ENCODE peak calls at places on chromosomes 11 and 22, in four cellular contexts. Y is K562, G is HCT116, M is HepG2. U is an unnamed sample.

GRCh38 chr11:205221-206001 is 1.8 kb downstream of the BET1L start:
- DNase-seq in G (no peak), Y (no peak), M (no peak), U (no peak)

GRCh38 chr11:128098840-128099239 is 488.5 kb downstream of the ETS1 start:
- DNase-seq in Y (no peak), M (no peak), G (no peak), U (no peak)

GRCh38 chr11:62573006-62573591 is 592 bp downstream of the EEF1G start:
- DNase-seq in G (no peak), Y (peak; percentile 22), M (no peak), U (no peak)

GRCh38 chr11:36452231-36452630 is 57.8 kb downstream of the TRAF6 start:
- DNase-seq in M (no peak), G (no peak), Y (no peak), U (no peak)

GRCh38 chr11:110711776-110712642 is at the start of gene ARHGAP20:
- DNase-seq in M (peak; percentile 6), Y (peak; percentile 66), G (no peak), U (no peak)

GRCh38 chr11:67374571-67375276 is 1.3 kb upstream of the CLCF1 start:
- DNase-seq in M (no peak), G (no peak), Y (no peak), U (no peak)

GRCh38 chr22:46753761-46754109 is 8.7 kb upstream of the TBC1D22A start:
- DNase-seq in G (no peak), Y (no peak), M (no peak), U (no peak)

GRCh38 chr22:23504522-23504921 is 75.6 kb downstream of the IGLL1 start:
- DNase-seq in M (no peak), G (no peak), Y (no peak), U (no peak)

GRCh38 chr11:120543816-120544215 is 32.3 kb downstream of the GRIK4 start:
- DNase-seq in M (no peak), Y (no peak), G (no peak), U (no peak)

GRCh38 chr11:102456381-102456780 is 3.8 kb upstream of the TMEM123 start:
- DNase-seq in Y (no peak), M (peak; percentile 26), G (no peak), U (no peak)

GRCh38 chr11:114340311-114341131 is 44.3 kb downstream of the NNMT start:
- DNase-seq in Y (peak; percentile 58), G (peak; percentile 51), M (peak; percentile 30), U (peak; percentile 43)

GRCh38 chr11:27040302-27041115 is at the start of gene BBOX1:
- DNase-seq in G (no peak), Y (no peak), M (no peak), U (no peak)

GRCh38 chr22:27094633-27095308 is 437.4 kb downstream of the MIAT start:
- DNase-seq in G (no peak), M (no peak), Y (no peak), U (no peak)

GRCh38 chr11:65148657-65149056 is 14.3 kb upstream of the SYVN1 start:
- DNase-seq in M (no peak), G (no peak), Y (no peak), U (no peak)

GRCh38 chr22:44305888-44306287 is 6.9 kb downstream of the SHISAL1 start:
- DNase-seq in M (no peak), G (no peak), Y (no peak), U (no peak)

GRCh38 chr11:75238595-75239245 is 1.9 kb upstream of the TPBGL start:
- DNase-seq in G (no peak), M (no peak), Y (no peak), U (no peak)

GRCh38 chr22:39416319-39416718 is 16.7 kb downstream of the TAB1 start:
- DNase-seq in G (no peak), Y (no peak), M (no peak), U (no peak)

GRCh38 chr11:76805206-76805913 is 22.2 kb downstream of the TSKU start:
- DNase-seq in G (no peak), M (no peak), Y (peak; percentile 40), U (no peak)

GRCh38 chr11:112227002-112227401 is 774 bp downstream of the PTS start:
- DNase-seq in Y (peak; percentile 31), M (no peak), G (no peak), U (no peak)

GRCh38 chr22:37763012-37763411 is 44.7 kb upstream of the GCAT start:
- DNase-seq in G (no peak), Y (no peak), M (no peak), U (no peak)

GRCh38 chr11:24386551-24387404 is 110.1 kb upstream of the LUZP2 start:
- DNase-seq in M (peak; percentile 12), G (no peak), Y (no peak), U (no peak)

GRCh38 chr11:1192741-1193325 is 30.0 kb upstream of the MUC5B start:
- DNase-seq in Y (no peak), M (no peak), G (no peak), U (no peak)

GRCh38 chr11:82701847-82702520 is 31.7 kb downstream of the FAM181B start:
- DNase-seq in G (peak; percentile 24), M (peak; percentile 37), Y (peak; percentile 56), U (no peak)

GRCh38 chr22:36770116-36770945 is 5.6 kb downstream of the IFT27 start:
- DNase-seq in Y (no peak), G (no peak), M (no peak), U (no peak)

GRCh38 chr11:60964801-60965200 is 6.7 kb upstream of the CD6 start:
- DNase-seq in G (no peak), M (no peak), Y (no peak), U (no peak)

GRCh38 chr22:38089474-38089851 is 5.5 kb upstream of the SLC16A8 start:
- DNase-seq in G (no peak), Y (no peak), M (no peak), U (no peak)

GRCh38 chr11:81995907-81996306 is 737.8 kb downstream of the FAM181B start:
- DNase-seq in Y (no peak), G (no peak), M (no peak), U (no peak)

GRCh38 chr22:48254311-48254873 is 1491.9 kb downstream of the TBC1D22A start:
- DNase-seq in Y (no peak), G (no peak), M (no peak), U (no peak)

GRCh38 chr22:44712962-44713361 is 11.0 kb downstream of the PRR5 start:
- DNase-seq in M (no peak), G (no peak), Y (no peak), U (no peak)

GRCh38 chr11:69241844-69242582 is 51.9 kb upstream of the MYEOV start:
- DNase-seq in M (no peak), G (no peak), Y (no peak), U (no peak)

GRCh38 chr22:46067159-46068111 is 82.9 kb upstream of the PPARA start:
- DNase-seq in G (no peak), Y (no peak), M (no peak), U (no peak)

GRCh38 chr11:113528982-113529381 is 53.8 kb upstream of the DRD2 start:
- DNase-seq in M (no peak), G (no peak), Y (no peak), U (no peak)

GRCh38 chr11:130455493-130456127 is 7.2 kb downstream of the ADAMTS15 start:
- DNase-seq in Y (no peak), G (no peak), M (no peak), U (no peak)

GRCh38 chr11:19403196-19403895 is 162.6 kb upstream of the E2F8 start:
- DNase-seq in M (no peak), G (no peak), Y (no peak), U (no peak)

GRCh38 chr22:39220897-39221850 is 23.6 kb downstream of the PDGFB start:
- DNase-seq in G (no peak), Y (no peak), M (no peak), U (no peak)

GRCh38 chr22:40679964-40680818 is 907 bp downstream of the MCHR1 start:
- DNase-seq in G (no peak), M (no peak), Y (no peak), U (no peak)
- H3K4me3 ChIP-seq in G (no peak overlapping the region), M (peak overlapping the region; percentile 70), Y (no peak overlapping the region), U (no peak overlapping the region)

DNA sequence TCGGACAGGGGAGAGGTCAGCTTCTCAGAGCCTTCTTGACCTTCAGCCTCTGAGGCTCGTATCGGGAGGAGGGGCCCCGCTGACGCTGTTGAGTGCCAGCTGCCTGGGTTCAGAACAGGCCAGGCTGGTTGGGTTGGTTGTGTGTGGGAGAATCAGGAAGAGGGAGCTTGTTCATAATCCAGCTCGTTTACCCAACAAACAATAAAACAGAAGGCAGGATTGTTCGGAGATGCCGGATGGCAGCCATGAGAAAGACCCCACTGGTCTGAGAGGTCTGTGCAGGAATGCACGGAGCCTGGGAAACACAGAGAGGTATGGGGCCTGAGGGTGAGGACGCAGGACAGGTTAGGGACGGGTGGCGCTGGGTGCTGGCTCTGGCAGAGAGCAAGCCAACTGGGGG is 31.6 kb upstream of the SHANK2 start:
- DNase-seq in Y (no peak), M (peak; percentile 62), G (no peak), U (no peak)
- TF ChIP-seq TCF7L2 in Y (no peak), M (no peak), G (no peak), U (no peak)

GRCh38 chr11:123159146-123159857 is 35.7 kb downstream of the CLMP start:
- DNase-seq in Y (no peak), G (no peak), M (no peak), U (no peak)
- TF ChIP-seq POLR2AphosphoS5 in Y (no peak), G (no peak), M (no peak), U (no peak)

GRCh38 chr11:119016216-119017009 is 1.7 kb downstream of the RPS25 start:
- DNase-seq in M (no peak), G (no peak), Y (no peak), U (no peak)
- H3K4me3 ChIP-seq in M (peak overlapping the region; percentile 99), G (peak overlapping the region; percentile 91), Y (peak overlapping the region; percentile 99), U (peak overlapping the region; percentile 67)

DNA sequence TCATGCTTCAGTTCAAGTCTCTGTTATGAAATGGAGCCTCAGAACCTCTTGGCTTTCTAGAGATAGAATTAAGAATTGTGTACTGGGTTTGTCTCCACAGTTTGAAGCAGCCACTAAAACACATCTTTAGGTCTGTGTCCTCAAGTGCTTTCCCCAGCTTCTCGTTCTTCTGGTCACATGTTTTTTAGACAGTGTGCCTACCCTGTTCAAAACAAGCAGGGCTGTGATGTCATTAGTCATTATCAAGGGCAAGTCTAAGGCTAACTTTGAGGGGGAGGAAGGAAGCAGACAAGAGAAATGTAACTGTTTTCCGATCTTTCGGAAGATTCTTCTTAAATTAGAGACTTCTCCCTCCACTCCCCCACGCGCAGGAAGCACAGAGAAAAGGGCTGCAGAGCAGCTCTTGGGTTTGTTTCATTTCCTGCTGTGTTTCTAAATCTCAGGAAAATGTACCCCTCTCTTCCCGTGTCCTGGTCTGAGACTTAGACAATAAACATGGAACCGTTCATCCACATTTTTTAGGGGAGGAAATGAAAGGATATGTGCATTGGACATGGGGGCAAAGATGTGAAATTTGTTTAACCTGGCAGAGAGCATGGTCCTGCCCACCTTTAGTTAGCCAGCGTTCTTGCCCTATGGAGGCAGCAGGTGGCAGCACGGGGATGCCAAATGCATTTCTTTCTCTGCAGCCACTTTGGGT is 3.1 kb downstream of the AKIP1 start:
- DNase-seq in Y (peak; percentile 32), M (peak; percentile 37), G (no peak), U (no peak)
- TF ChIP-seq TCF7L2 in Y (peak; percentile 34), M (no peak), G (no peak), U (no peak)

DNA sequence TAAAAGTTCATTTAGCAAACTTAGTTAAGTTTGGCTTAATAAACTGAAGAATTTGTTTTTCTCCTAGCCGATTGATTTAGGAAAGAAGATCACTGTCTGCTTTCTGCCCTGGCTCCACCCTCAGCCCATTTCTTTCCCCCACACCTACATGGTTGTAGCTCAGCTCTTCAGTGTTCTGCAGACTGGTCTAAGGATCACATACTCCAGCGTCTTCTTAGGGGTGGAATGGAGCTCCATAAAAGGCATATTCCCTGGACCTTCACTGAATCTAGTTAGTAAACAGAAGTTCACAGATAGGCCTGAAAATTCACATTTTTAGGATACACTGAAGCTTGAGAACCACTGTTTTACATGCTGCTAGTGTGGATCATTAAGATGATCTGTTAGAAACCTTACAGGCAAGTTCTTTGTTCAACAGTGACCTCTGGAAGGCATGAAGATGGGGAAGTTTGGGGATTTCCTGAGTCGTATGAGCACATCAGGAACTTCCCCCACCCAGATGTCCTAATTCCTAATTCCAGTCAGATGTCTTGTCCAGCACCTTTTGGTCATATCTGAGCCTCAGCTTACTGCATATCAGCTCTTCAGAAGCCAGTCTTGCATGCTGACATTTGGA is 16.8 kb downstream of the PIWIL4 start:
- DNase-seq in M (no peak), Y (no peak), G (no peak), U (no peak)
- TF ChIP-seq POLR2AphosphoS5 in M (no peak), Y (no peak), G (no peak), U (no peak)

U was measured in Panc1.